ENCODE peak calls at places on chromosomes 6 and 20, in eight cellular contexts. V is hepatocyte, Z is K562, A is fibroblast of lung, J is HCT116, W is H1, H is PC-3, K is astrocyte. I is an unnamed sample.

GRCh38 chr20:55116598-55116997 is 641.2 kb downstream of the DOK5 start:
- DNase-seq in A (no peak), V (no peak), W (no peak), J (no peak), K (no peak), H (no peak), Z (no peak), I (no peak)

GRCh38 chr6:11258260-11259237 is 26.1 kb upstream of the NEDD9 start:
- DNase-seq in A (no peak), H (no peak), K (peak; percentile 62), W (no peak), Z (no peak), V (peak; percentile 48), J (no peak), I (no peak)

GRCh38 chr6:11675610-11676009 is 103.0 kb downstream of the ADTRP start:
- DNase-seq in Z (no peak), K (no peak), J (no peak), H (peak; percentile 28), W (no peak), V (peak; percentile 45), A (no peak), I (peak; percentile 26)

GRCh38 chr6:42820509-42821340 is 38.9 kb downstream of the BICRAL start:
- DNase-seq in A (peak; percentile 15), K (no peak), Z (no peak), V (no peak), W (no peak), J (no peak), H (no peak), I (no peak)

GRCh38 chr6:12767016-12767415 is 50.4 kb downstream of the PHACTR1 start:
- DNase-seq in V (no peak), K (no peak), A (no peak), J (no peak), H (no peak), Z (no peak), W (no peak), I (no peak)

GRCh38 chr20:46285072-46285471 is 23.2 kb downstream of the CDH22 start:
- DNase-seq in Z (no peak), A (no peak), J (no peak), K (no peak), H (no peak), W (no peak), V (no peak), I (no peak)

GRCh38 chr20:58148891-58149290 is 79.6 kb downstream of the ANKRD60 start:
- DNase-seq in H (no peak), Z (no peak), V (no peak), K (no peak), A (no peak), J (no peak), W (no peak), I (no peak)

GRCh38 chr6:50862172-50862571 is 43.5 kb downstream of the TFAP2B start:
- DNase-seq in H (no peak), W (no peak), J (no peak), Z (no peak), K (no peak), A (no peak), V (no peak), I (no peak)

GRCh38 chr6:44152109-44152461 is 6.5 kb upstream of the CAPN11 start:
- DNase-seq in K (no peak), W (no peak), Z (no peak), V (no peak), H (no peak), A (no peak), J (no peak), I (no peak)
- TF ChIP-seq CTCF in K (no peak), W (no peak), Z (no peak), V (no peak), H (no peak), A (no peak), J (no peak), I (no peak)

DNA sequence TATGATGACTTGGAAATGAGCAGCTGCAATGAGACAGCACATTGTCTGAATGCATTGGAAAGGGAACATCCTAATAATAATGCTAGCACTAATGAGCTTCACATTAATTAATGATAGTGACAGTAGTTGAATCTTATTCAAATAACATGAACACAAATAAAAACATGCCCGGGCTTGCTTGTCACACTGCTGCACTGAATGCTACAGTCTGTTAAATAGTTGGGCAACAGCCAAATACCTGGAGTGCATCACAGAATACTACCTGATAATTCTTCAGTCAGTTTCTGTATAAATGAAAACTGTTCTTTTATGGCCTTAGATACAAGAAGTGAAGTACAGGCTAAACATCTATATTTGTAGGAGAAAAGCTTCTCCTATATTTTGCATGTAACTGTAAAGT is 458.7 kb downstream of the RNF144B start:
- DNase-seq in H (no peak), Z (no peak), J (no peak), V (no peak), A (no peak), W (no peak), K (no peak), I (no peak)
- TF ChIP-seq EZH2 in H (no peak), Z (no peak), J (no peak), V (no peak), A (no peak), W (no peak), K (no peak), I (no peak)

GRCh38 chr6:149483849-149484635 is 772 bp downstream of the ZC3H12D start:
- DNase-seq in V (no peak), W (no peak), Z (no peak), H (no peak), K (no peak), J (no peak), A (no peak), I (no peak)
- H3K4me1 ChIP-seq in V (peaks cover 6% of the 10 kb centered on the region), W (no peaks in the 10 kb centered on the region), Z (peaks cover 3% of the 10 kb centered on the region), H (peaks cover 16% of the 10 kb centered on the region), K (peaks cover 8% of the 10 kb centered on the region), J (peaks cover 13% of the 10 kb centered on the region), A (no peaks in the 10 kb centered on the region), I (peaks cover 15% of the 10 kb centered on the region)

GRCh38 chr6:157227202-157228166 is 95.8 kb downstream of the TMEM242 start:
- DNase-seq in W (no peak), Z (peak; percentile 65), H (peak; percentile 44), V (no peak), A (peak; percentile 15), K (no peak), J (no peak), I (peak; percentile 43)
- TF ChIP-seq CTCF in W (peak; percentile 52), Z (peak; percentile 56), H (peak; percentile 52), V (no peak), A (peak; percentile 10), K (peak; percentile 16), J (peak; percentile 43), I (peak; percentile 50)

GRCh38 chr20:63027425-63028389 is 20.9 kb upstream of the BHLHE23 start:
- DNase-seq in H (peak; percentile 41), W (no peak), K (no peak), V (no peak), Z (no peak), A (no peak), J (no peak), I (peak; percentile 49)
- TF ChIP-seq EZH2 in H (no peak), W (no peak), K (peak; percentile 59), V (no peak), Z (no peak), A (no peak), J (no peak), I (no peak)

GRCh38 chr20:36462440-36463211 is 78.7 kb upstream of the MYL9 start:
- DNase-seq in V (peak; percentile 45), K (peak; percentile 49), Z (no peak), H (peak; percentile 56), A (peak; percentile 55), W (peak; percentile 60), J (no peak), I (no peak)

GRCh38 chr20:36460648-36461599 is 80.4 kb upstream of the MYL9 start:
- DNase-seq in V (peak; percentile 98), K (peak; percentile 65), Z (peak; percentile 95), W (peak; percentile 88), H (peak; percentile 93), J (peak; percentile 75), A (peak; percentile 91), I (peak; percentile 94)

GRCh38 chr20:36461600-36462439 is 79.5 kb upstream of the MYL9 start:
- DNase-seq in H (peak; percentile 38), W (peak; percentile 62), K (no peak), A (peak; percentile 47), V (peak; percentile 78), J (no peak), Z (peak; percentile 76), I (peak; percentile 62)

GRCh38 chr20:36465109-36466080 is 75.9 kb upstream of the MYL9 start:
- DNase-seq in Z (peak; percentile 73), H (peak; percentile 91), K (peak; percentile 83), V (peak; percentile 70), A (peak; percentile 78), J (peak; percentile 79), W (no peak), I (peak; percentile 96)

DNA sequence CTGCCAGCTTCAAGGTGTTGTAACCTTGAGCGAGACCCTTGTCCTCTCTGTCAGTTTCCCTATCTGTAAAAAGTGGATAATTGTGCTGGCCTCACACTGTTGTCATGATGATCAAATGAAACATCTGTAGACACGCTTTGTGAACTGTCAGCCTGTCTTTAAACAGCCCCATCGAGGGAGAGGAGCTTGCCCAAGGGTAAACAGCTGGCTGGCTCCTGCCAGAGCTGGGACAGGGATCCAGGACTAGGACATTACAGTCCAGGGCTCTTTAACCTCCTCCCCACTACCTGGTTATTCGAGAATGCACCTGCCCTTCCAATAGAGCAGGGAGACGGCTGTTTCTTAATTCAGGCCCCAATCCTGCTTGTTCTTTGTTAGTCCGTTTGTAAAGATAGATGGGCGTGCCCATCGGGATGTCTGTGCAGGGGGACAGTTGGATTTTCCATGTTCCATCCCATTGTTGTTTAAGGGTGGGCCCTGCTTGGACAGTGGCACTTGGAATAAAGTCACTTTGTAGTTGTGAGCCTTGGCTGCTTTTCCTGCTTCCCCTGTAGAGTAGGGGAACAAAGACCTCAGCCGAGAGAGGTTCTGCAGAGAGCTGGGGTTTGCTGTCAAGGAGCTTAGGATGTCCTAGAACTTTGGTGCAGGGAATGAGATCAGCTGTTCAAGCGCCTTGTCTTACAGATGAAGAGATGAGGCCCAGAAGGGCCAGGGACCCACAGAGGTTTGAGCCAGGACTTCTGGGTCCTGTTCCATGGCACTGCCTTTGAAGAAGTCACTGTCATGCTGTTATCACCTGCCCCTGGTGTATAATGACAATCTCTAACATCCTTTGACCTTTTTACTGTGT is 77.9 kb upstream of the MYL9 start:
- DNase-seq in J (no peak), W (no peak), Z (no peak), V (no peak), K (no peak), H (no peak), A (no peak), I (no peak)
- H3K4me1 ChIP-seq in J (peaks cover 73% of the 10 kb centered on the region), W (peaks cover 36% of the 10 kb centered on the region), Z (peaks cover 59% of the 10 kb centered on the region), V (peaks cover 60% of the 10 kb centered on the region), K (peaks cover 58% of the 10 kb centered on the region), H (peaks cover 56% of the 10 kb centered on the region), A (peaks cover 43% of the 10 kb centered on the region), I (peaks cover 49% of the 10 kb centered on the region)

DNA sequence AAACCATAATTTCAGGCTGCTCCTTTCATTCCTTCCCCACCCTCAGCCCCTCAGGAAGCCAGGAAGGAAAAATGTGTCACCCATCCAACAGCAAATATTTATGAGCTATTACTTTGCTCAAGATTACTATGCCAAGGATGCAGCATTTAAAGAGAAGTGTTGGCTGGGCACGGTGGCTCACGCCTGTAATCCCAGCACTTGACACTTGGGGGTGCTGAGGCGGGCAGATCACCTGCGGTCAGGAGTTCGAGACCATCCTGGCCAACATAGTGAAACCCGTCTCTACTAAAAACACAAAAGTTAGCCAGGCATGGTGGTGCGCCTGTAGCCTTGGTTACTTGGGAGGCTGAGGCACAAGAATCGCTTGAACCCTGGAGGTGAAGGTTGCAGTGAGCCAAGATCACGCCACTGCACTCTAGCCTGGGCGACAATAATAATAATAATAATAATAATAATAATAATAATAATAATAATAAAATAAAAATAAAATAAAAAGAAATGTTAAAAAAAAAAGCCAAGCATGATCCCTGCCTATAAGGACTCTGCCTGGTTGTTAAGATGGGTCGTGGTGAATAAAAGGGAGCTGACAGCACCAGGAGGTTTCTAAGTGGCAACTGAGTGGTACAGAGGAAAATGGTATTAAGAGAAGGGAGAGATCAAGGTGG is 20.5 kb upstream of the TIAM2 start:
- DNase-seq in J (no peak), W (peak; percentile 79), Z (no peak), A (no peak), V (no peak), H (peak; percentile 17), K (no peak), I (peak; percentile 80)
- TF ChIP-seq CTCF in J (peak; percentile 6), W (peak; percentile 57), Z (peak; percentile 27), A (no peak), V (no peak), H (no peak), K (no peak), I (peak; percentile 61)

I was measured in A673.